ENCODE peak calls at places on chromosomes 16 and 17, in five cellular contexts. H is AG10803, C is pancreas, K is lower leg skin, S is HAP-1. I is an unnamed sample.

GRCh38 chr16:24775455-24775854 is 46.0 kb downstream of the TNRC6A start:
- DNase-seq in H (peak; percentile 52), C (no peak), K (no peak), S (no peak), I (peak; percentile 20)

GRCh38 chr17:49917771-49918170 is 51.2 kb upstream of the DLX4 start:
- DNase-seq in H (no peak), C (no peak), K (no peak), S (no peak), I (no peak)

GRCh38 chr17:82216301-82217119 is 3.9 kb upstream of the CCDC57 start:
- DNase-seq in H (peak; percentile 96), C (peak; percentile 84), K (peak; percentile 95), S (no peak), I (no peak)

GRCh38 chr17:79844869-79845600 is 5.8 kb upstream of the CBX4 start:
- DNase-seq in H (no peak), C (peak; percentile 78), K (peak; percentile 90), S (peak; percentile 37), I (no peak)

GRCh38 chr16:49158029-49158642 is 123.5 kb downstream of the CBLN1 start:
- DNase-seq in H (no peak), C (no peak), K (no peak), S (peak; percentile 4), I (no peak)

GRCh38 chr16:68331879-68332410 is 21.1 kb downstream of the PRMT7 start:
- DNase-seq in H (peak; percentile 62), C (no peak), K (no peak), S (no peak), I (no peak)

GRCh38 chr17:80151333-80151732 is 4.4 kb upstream of the EIF4A3 start:
- DNase-seq in H (peak; percentile 74), C (no peak), K (no peak), S (no peak), I (peak; percentile 71)

GRCh38 chr17:82302991-82303943 is 14.1 kb downstream of the CD7 start:
- DNase-seq in H (no peak), C (no peak), K (no peak), S (no peak), I (no peak)

GRCh38 chr17:81412490-81413093 is 17.3 kb downstream of the BAHCC1 start:
- DNase-seq in H (no peak), C (no peak), K (no peak), S (no peak), I (no peak)

GRCh38 chr16:64997121-64997520 is 124.7 kb downstream of the CDH11 start:
- DNase-seq in H (no peak), C (no peak), K (no peak), S (no peak), I (no peak)

GRCh38 chr17:69485901-69486643 is 71.6 kb downstream of the MAP2K6 start:
- DNase-seq in H (peak; percentile 6), C (no peak), K (no peak), S (no peak), I (no peak)

GRCh38 chr17:41705271-41705991 is 6.7 kb upstream of the GAST start:
- DNase-seq in H (peak; percentile 58), C (no peak), K (no peak), S (peak; percentile 63), I (no peak)

GRCh38 chr16:6682142-6682811 is 650.4 kb upstream of the RBFOX1 start:
- DNase-seq in H (no peak), C (peak; percentile 23), K (peak; percentile 76), S (no peak), I (no peak)

GRCh38 chr16:569445-570254 is at the start of gene PIGQ:
- DNase-seq in H (peak; percentile 63), C (peak; percentile 76), K (peak; percentile 93), S (peak; percentile 48), I (no peak)

GRCh38 chr17:16106161-16106891 is 106.7 kb downstream of the TTC19 start:
- DNase-seq in H (peak; percentile 55), C (no peak), K (no peak), S (no peak), I (peak; percentile 26)

GRCh38 chr17:8859029-8859803 is 8.3 kb downstream of the PIK3R6 start:
- DNase-seq in H (peak; percentile 74), C (no peak), K (peak; percentile 73), S (no peak), I (peak; percentile 48)

GRCh38 chr17:2423271-2423670 is 22.4 kb upstream of the MNT start:
- DNase-seq in H (no peak), C (no peak), K (peak; percentile 59), S (no peak), I (no peak)
- H3K4me3 ChIP-seq in H (no peak overlapping the region), C (no peak overlapping the region), K (no peak overlapping the region), S (no peak overlapping the region), I (no peak overlapping the region)

GRCh38 chr17:6005939-6006338 is 64.2 kb upstream of the WSCD1 start:
- DNase-seq in H (no peak), C (no peak), K (no peak), S (no peak), I (no peak)
- H3K4me3 ChIP-seq in H (no peak overlapping the region), C (no peak overlapping the region), K (no peak overlapping the region), S (no peak overlapping the region), I (no peak overlapping the region)

GRCh38 chr16:23712976-23713375 is at the start of gene ERN2:
- DNase-seq in H (no peak), C (no peak), K (no peak), S (no peak), I (no peak)

GRCh38 chr16:23709536-23709935 is 3.5 kb downstream of the ERN2 start:
- DNase-seq in H (no peak), C (no peak), K (no peak), S (no peak), I (no peak)

GRCh38 chr16:23710008-23710407 is 3.0 kb downstream of the ERN2 start:
- DNase-seq in H (no peak), C (no peak), K (no peak), S (no peak), I (no peak)

GRCh38 chr16:23710504-23710903 is 2.5 kb downstream of the ERN2 start:
- DNase-seq in H (no peak), C (no peak), K (no peak), S (no peak), I (no peak)

DNA sequence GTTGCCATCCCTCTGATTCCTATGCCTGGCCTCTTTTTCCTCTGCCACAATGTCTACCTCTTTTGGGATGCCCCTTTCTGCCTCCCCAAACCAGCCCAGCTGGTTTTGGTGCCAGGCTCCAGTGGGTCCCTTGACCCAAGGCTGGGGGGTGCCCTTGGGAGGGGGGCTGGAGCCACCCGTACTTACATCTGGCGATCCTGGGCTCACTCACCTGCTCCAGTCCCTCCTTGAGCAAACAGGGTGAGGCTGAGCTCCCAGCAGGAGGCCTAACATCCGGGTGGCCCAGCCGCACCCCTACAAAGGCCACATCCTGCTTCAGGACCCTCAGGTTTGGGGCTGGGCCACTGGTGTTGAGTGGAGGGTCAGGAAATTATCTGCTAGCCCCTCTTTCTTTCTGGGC is 1.2 kb downstream of the ERN2 start:
- DNase-seq in H (no peak), C (no peak), K (no peak), S (no peak), I (no peak)
- H3K4me3 ChIP-seq in H (no peak overlapping the region), C (no peak overlapping the region), K (no peak overlapping the region), S (no peak overlapping the region), I (no peak overlapping the region)

DNA sequence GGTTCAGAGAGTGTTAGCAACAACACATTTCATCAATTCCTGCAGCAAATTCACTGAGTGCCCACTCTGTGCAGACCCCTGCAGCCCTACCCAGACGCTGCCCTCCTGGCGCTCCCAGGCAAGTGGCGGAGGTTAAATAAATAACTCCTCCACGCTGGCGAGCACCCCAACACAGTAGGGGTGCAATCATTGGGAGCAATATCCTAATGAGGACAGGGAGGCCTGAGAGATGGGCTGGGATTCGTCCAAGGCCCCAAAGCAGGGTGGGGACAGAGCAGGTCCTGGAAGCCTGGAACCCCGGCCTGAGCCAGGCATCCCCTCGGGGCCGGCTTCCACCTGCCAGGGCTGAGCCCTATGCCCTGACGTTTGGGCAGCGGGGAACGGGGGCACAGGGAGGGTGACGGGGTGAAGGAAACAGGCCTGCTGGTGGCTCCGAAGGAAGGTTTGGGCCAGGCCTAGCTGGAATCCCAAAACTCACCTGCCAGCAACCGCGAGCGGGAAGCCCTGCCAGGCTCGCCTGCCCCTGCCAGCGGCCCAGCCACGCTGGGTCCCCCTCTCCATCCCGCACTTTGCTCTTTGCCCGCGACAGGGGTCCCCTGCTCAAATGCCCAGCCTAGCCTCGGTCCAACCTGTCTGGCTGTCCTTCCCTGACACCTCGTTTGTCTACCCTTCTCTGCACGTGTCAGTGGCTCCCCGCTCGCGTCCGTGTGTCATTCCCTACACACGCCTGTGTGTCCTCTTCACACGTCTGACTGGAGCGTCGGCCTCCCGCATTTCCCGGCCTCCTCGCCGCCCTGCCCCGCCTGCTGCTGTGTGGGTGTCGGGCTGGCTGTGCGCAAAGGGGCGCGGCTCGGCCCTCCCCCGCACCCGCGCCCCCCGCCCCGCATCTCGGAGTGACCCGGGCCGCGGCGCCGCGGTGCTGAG is 721 bp upstream of the BEAN1 start:
- DNase-seq in H (no peak), C (peak; percentile 30), K (peak; percentile 75), S (no peak), I (no peak)
- H3K4me3 ChIP-seq in H (peak overlapping the region; percentile 39), C (peak overlapping the region; percentile 33), K (no peak overlapping the region), S (no peak overlapping the region), I (peak overlapping the region; percentile 20)

GRCh38 chr17:67441052-67441738 is 64.1 kb downstream of the PITPNC1 start:
- DNase-seq in H (peak; percentile 78), C (no peak), K (peak; percentile 83), S (peak; percentile 79), I (peak; percentile 60)
- H3K4me3 ChIP-seq in H (peak overlapping the region; percentile 39), C (no peak overlapping the region), K (no peak overlapping the region), S (peak overlapping the region; percentile 8), I (peak overlapping the region; percentile 19)

DNA sequence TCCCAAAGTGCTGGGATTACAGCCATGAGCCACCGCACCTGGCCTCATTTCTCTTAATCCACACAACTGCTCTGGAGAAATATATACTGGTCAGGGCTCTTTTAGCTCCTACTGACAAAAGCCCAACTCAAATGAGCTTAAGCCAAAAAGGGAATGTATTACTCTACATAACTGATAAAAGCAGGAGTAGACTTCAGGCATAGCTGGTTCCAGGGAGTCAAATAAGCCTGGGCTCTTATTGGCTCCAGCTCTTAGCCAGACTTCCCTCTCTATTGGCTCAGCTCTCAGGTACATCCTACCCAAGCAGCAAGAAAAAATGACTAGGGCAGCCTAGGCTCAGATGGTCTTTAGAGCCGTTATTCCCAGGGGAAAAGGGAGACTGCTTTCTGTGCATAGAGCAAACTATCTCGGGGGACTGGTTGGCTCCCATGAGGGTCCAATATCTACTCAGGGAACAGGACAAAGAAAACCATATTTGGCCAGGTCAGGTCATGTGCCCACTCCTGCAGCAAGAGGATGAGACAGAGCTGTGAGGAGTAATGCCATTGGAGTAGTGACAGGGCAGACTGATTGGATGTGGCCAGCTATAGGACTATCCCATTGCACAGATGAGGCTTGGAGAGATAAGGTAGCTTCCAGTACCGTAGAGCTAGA is 21.2 kb downstream of the TBX2 start:
- DNase-seq in H (no peak), C (no peak), K (no peak), S (no peak), I (no peak)
- H3K4me3 ChIP-seq in H (no peak overlapping the region), C (no peak overlapping the region), K (no peak overlapping the region), S (no peak overlapping the region), I (no peak overlapping the region)

DNA sequence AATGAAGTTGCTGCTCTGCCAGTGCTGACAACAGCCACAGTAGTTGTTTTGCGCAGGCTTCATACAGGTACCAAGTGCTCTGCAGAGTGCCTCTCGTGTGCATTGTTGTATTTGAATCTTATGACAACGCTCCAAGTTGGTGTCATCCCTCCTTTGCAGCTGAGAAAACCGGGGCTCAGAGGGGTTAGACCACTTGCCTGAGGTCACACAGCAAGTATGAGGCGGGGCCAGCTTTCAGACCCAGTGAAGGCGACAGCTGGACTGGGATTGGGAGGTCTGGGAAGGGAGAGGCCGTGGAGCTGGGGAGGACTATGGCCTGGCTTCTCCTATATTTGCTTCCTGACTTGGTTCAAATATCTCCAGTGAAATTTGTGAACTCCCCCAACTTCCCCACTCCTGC is 33.2 kb downstream of the WNT9B start:
- DNase-seq in H (no peak), C (no peak), K (no peak), S (no peak), I (no peak)
- H3K4me3 ChIP-seq in H (no peak overlapping the region), C (no peak overlapping the region), K (no peak overlapping the region), S (no peak overlapping the region), I (no peak overlapping the region)